ENCODE peak calls at places on chromosomes 16 and 17, in ten cellular contexts. One of them, this sample, is unnamed.

GRCh38 chr16:86930663-86931062 is 352.3 kb downstream of the FOXL1 start:
- DNase-seq in WERI-Rb-1: no peak
- DNase-seq in iris pigment epithelial cell: no peak
- DNase-seq in mucosa of descending colon: no peak
- DNase-seq in IMR-90: no peak
- DNase-seq in NCI-H510A treated with DMSO at 0.1 percent for 48 hours: no peak
- DNase-seq in CD8-positive, alpha-beta memory T cell: no peak
- DNase-seq in NCI-H524: no peak
- DNase-seq in omental fat pad: no peak
- DNase-seq in H9: no peak
- DNase-seq in this sample: no peak

GRCh38 chr17:38877130-38877851 is 7.4 kb downstream of the LASP1 start:
- DNase-seq in H9: peak
- DNase-seq in mucosa of descending colon: no peak
- DNase-seq in NCI-H510A treated with DMSO at 0.1 percent for 48 hours: peak
- DNase-seq in NCI-H524: no peak
- DNase-seq in CD8-positive, alpha-beta memory T cell: peak
- DNase-seq in WERI-Rb-1: no peak
- DNase-seq in iris pigment epithelial cell: no peak
- DNase-seq in IMR-90: no peak
- DNase-seq in omental fat pad: no peak
- DNase-seq in this sample: peak

GRCh38 chr16:79542196-79542859 is 58.2 kb downstream of the MAF start:
- DNase-seq in omental fat pad: no peak
- DNase-seq in IMR-90: no peak
- DNase-seq in CD8-positive, alpha-beta memory T cell: no peak
- DNase-seq in NCI-H510A treated with DMSO at 0.1 percent for 48 hours: no peak
- DNase-seq in WERI-Rb-1: no peak
- DNase-seq in mucosa of descending colon: peak
- DNase-seq in iris pigment epithelial cell: no peak
- DNase-seq in H9: no peak
- DNase-seq in NCI-H524: no peak
- DNase-seq in this sample: peak

GRCh38 chr17:19741832-19742457 is 6.2 kb downstream of the ALDH3A1 start:
- DNase-seq in H9: no peak
- DNase-seq in omental fat pad: no peak
- DNase-seq in iris pigment epithelial cell: no peak
- DNase-seq in NCI-H510A treated with DMSO at 0.1 percent for 48 hours: no peak
- DNase-seq in mucosa of descending colon: no peak
- DNase-seq in CD8-positive, alpha-beta memory T cell: no peak
- DNase-seq in WERI-Rb-1: no peak
- DNase-seq in IMR-90: no peak
- DNase-seq in NCI-H524: no peak
- DNase-seq in this sample: no peak

GRCh38 chr17:1110844-1111598 is 68.8 kb downstream of the ABR start:
- DNase-seq in IMR-90: peak
- DNase-seq in mucosa of descending colon: peak
- DNase-seq in WERI-Rb-1: peak
- DNase-seq in H9: peak
- DNase-seq in omental fat pad: no peak
- DNase-seq in NCI-H524: no peak
- DNase-seq in CD8-positive, alpha-beta memory T cell: no peak
- DNase-seq in NCI-H510A treated with DMSO at 0.1 percent for 48 hours: peak
- DNase-seq in iris pigment epithelial cell: peak
- DNase-seq in this sample: peak

GRCh38 chr17:9994761-9995160 is 89.7 kb upstream of the RCVRN start:
- DNase-seq in WERI-Rb-1: no peak
- DNase-seq in omental fat pad: no peak
- DNase-seq in CD8-positive, alpha-beta memory T cell: no peak
- DNase-seq in mucosa of descending colon: no peak
- DNase-seq in NCI-H524: no peak
- DNase-seq in iris pigment epithelial cell: no peak
- DNase-seq in IMR-90: no peak
- DNase-seq in H9: no peak
- DNase-seq in NCI-H510A treated with DMSO at 0.1 percent for 48 hours: no peak
- DNase-seq in this sample: no peak

GRCh38 chr17:27244019-27244418 is 49.9 kb upstream of the WSB1 start:
- DNase-seq in iris pigment epithelial cell: no peak
- DNase-seq in WERI-Rb-1: no peak
- DNase-seq in H9: no peak
- DNase-seq in omental fat pad: no peak
- DNase-seq in NCI-H510A treated with DMSO at 0.1 percent for 48 hours: no peak
- DNase-seq in NCI-H524: no peak
- DNase-seq in IMR-90: no peak
- DNase-seq in CD8-positive, alpha-beta memory T cell: no peak
- DNase-seq in mucosa of descending colon: no peak
- DNase-seq in this sample: no peak

GRCh38 chr17:76469076-76469990 is 1.9 kb downstream of the AANAT start:
- DNase-seq in IMR-90: no peak
- DNase-seq in CD8-positive, alpha-beta memory T cell: no peak
- DNase-seq in NCI-H524: no peak
- DNase-seq in mucosa of descending colon: no peak
- DNase-seq in omental fat pad: no peak
- DNase-seq in NCI-H510A treated with DMSO at 0.1 percent for 48 hours: no peak
- DNase-seq in WERI-Rb-1: peak
- DNase-seq in iris pigment epithelial cell: no peak
- DNase-seq in H9: peak
- DNase-seq in this sample: no peak

GRCh38 chr17:19372004-19372365 is 6.3 kb upstream of the MAPK7 start:
- DNase-seq in iris pigment epithelial cell: no peak
- DNase-seq in omental fat pad: no peak
- DNase-seq in NCI-H524: no peak
- DNase-seq in WERI-Rb-1: no peak
- DNase-seq in NCI-H510A treated with DMSO at 0.1 percent for 48 hours: no peak
- DNase-seq in IMR-90: no peak
- DNase-seq in H9: no peak
- DNase-seq in CD8-positive, alpha-beta memory T cell: peak
- DNase-seq in mucosa of descending colon: no peak
- DNase-seq in this sample: no peak